ENCODE peak calls at places on chromosomes 13 and 19, in six cellular contexts. U, S, I, B, X and F are unnamed samples.

GRCh38 chr19:58386166-58386575 is 898 bp upstream of the RPS5 start:
- DNase-seq in U (peak; percentile 25), S (no peak), I (no peak), B (no peak), X (no peak), F (no peak)

GRCh38 chr13:109479991-109480696 is 306.2 kb downstream of the IRS2 start:
- DNase-seq in U (no peak), S (no peak), I (no peak), B (no peak), X (no peak), F (no peak)

GRCh38 chr13:107641574-107641973 is 573.8 kb downstream of the LIG4 start:
- DNase-seq in U (no peak), S (no peak), I (no peak), B (no peak), X (no peak), F (no peak)

GRCh38 chr13:24493356-24493755 is 19.2 kb downstream of the PARP4 start:
- DNase-seq in U (no peak), S (no peak), I (no peak), B (no peak), X (no peak), F (no peak)

GRCh38 chr13:97012251-97013048 is 18.2 kb upstream of the OXGR1 start:
- DNase-seq in U (no peak), S (no peak), I (no peak), B (no peak), X (no peak), F (no peak)

GRCh38 chr13:40340368-40341085 is 325.9 kb downstream of the FOXO1 start:
- DNase-seq in U (no peak), S (no peak), I (no peak), B (no peak), X (peak; percentile 52), F (no peak)

GRCh38 chr19:55095260-55096060 is 19.8 kb downstream of the EPS8L1 start:
- DNase-seq in U (peak; percentile 61), S (no peak), I (no peak), B (peak; percentile 18), X (no peak), F (peak; percentile 58)

GRCh38 chr13:73657821-73658540 is 476.2 kb downstream of the KLF12 start:
- DNase-seq in U (no peak), S (peak; percentile 57), I (no peak), B (peak; percentile 9), X (no peak), F (no peak)

GRCh38 chr13:101307181-101307701 is 109.1 kb downstream of the NALCN start:
- DNase-seq in U (no peak), S (no peak), I (no peak), B (peak; percentile 57), X (peak; percentile 91), F (no peak)

GRCh38 chr19:39544201-39544903 is 4.4 kb upstream of the EID2 start:
- DNase-seq in U (no peak), S (no peak), I (no peak), B (peak; percentile 20), X (peak; percentile 60), F (no peak)

GRCh38 chr19:566403-566802 is 6.0 kb upstream of the BSG start:
- DNase-seq in U (no peak), S (no peak), I (no peak), B (peak; percentile 45), X (no peak), F (no peak)

GRCh38 chr13:39538826-39539555 is 64.0 kb downstream of the LHFPL6 start:
- DNase-seq in U (no peak), S (no peak), I (no peak), B (peak; percentile 85), X (peak; percentile 65), F (no peak)

GRCh38 chr19:16012552-16012951 is 63.7 kb upstream of the TPM4 start:
- DNase-seq in U (no peak), S (no peak), I (no peak), B (no peak), X (no peak), F (no peak)

GRCh38 chr13:102913924-102914628 is 68.2 kb downstream of the ERCC5 start:
- DNase-seq in U (no peak), S (no peak), I (no peak), B (peak; percentile 9), X (peak; percentile 58), F (no peak)

GRCh38 chr13:28429096-28429495 is 65.8 kb downstream of the FLT1 start:
- DNase-seq in U (no peak), S (no peak), I (no peak), B (no peak), X (no peak), F (no peak)

GRCh38 chr19:43504426-43505185 is at the start of gene PHLDB3:
- DNase-seq in U (peak; percentile 64), S (peak; percentile 46), I (peak; percentile 28), B (no peak), X (no peak), F (no peak)